ENCODE peak calls at places on chromosome 1, in five cellular contexts. Z is brain microvascular endothelial cell, H is heart left ventricle, M is OCI-LY7, X is caudate nucleus. E is an unnamed sample.

GRCh38 chr1:186050360-186050759 is 316.2 kb downstream of the HMCN1 start:
- DNase-seq in M (no peak), H (no peak), Z (peak; percentile 18), X (no peak), E (no peak)

GRCh38 chr1:71228727-71229371 is 148.0 kb upstream of the ZRANB2 start:
- DNase-seq in X (no peak), H (no peak), Z (no peak), M (no peak), E (no peak)

GRCh38 chr1:183209533-183210158 is 23.6 kb downstream of the LAMC2 start:
- DNase-seq in H (no peak), M (no peak), X (no peak), Z (peak; percentile 73), E (peak; percentile 92)

GRCh38 chr1:8257621-8258020 is 60.3 kb upstream of the SLC45A1 start:
- DNase-seq in M (no peak), Z (no peak), X (no peak), H (no peak), E (peak; percentile 36)

GRCh38 chr1:117147856-117148588 is 26.5 kb upstream of the TRIM45 start:
- DNase-seq in Z (peak; percentile 48), X (no peak), M (no peak), H (no peak), E (peak; percentile 22)

GRCh38 chr1:224329842-224330753 is at the start of gene NVL:
- DNase-seq in M (peak; percentile 93), Z (peak; percentile 79), H (peak; percentile 90), X (peak; percentile 75), E (peak; percentile 92)

GRCh38 chr1:163066168-163066567 is 3.0 kb upstream of the RGS4 start:
- DNase-seq in Z (no peak), M (no peak), X (no peak), H (no peak), E (no peak)

GRCh38 chr1:167432780-167433179 is 85.5 kb downstream of the CD247 start:
- DNase-seq in M (no peak), H (no peak), X (no peak), Z (no peak), E (no peak)

GRCh38 chr1:66309006-66309741 is 224.8 kb upstream of the SGIP1 start:
- DNase-seq in H (no peak), Z (no peak), X (no peak), M (no peak), E (no peak)
- H3K27ac ChIP-seq in H (no peak overlapping the region), Z (no peak overlapping the region), X (no peak overlapping the region), M (no peak overlapping the region), E (no peak overlapping the region)

DNA sequence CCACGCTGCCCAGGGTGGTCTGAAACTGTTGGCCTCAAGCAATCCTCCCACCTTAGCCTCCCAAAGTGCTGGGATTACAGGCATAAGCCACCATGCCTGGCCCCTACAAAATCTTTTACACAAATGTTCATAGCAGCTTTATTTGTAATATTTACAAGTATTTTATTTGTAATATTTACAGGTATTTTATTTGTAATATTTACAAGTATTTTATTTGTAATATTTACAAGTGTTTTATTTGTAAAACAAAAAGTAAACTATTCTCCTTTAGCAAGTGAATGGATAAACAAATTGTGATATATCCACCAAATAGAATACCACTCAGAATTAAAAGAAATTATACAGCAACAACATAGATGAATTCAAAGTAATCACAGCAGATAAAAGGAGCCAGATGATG is 11.4 kb upstream of the FNBP1L start:
- DNase-seq in H (no peak), M (no peak), X (no peak), Z (no peak), E (no peak)
- H3K27ac ChIP-seq in H (no peak overlapping the region), M (no peak overlapping the region), X (no peak overlapping the region), Z (no peak overlapping the region), E (no peak overlapping the region)

GRCh38 chr1:19814681-19815503 is at the start of gene RNF186:
- DNase-seq in Z (no peak), M (peak; percentile 11), H (no peak), X (no peak), E (no peak)

GRCh38 chr1:19812875-19813650 is 2.0 kb downstream of the RNF186 start:
- DNase-seq in H (no peak), Z (no peak), X (no peak), M (no peak), E (no peak)

GRCh38 chr1:19815801-19816736 is 986 bp upstream of the RNF186 start:
- DNase-seq in X (no peak), H (no peak), Z (no peak), M (peak; percentile 94), E (no peak)

GRCh38 chr1:19813651-19813960 is 1.5 kb downstream of the RNF186 start:
- DNase-seq in H (no peak), Z (no peak), M (no peak), X (no peak), E (no peak)

DNA sequence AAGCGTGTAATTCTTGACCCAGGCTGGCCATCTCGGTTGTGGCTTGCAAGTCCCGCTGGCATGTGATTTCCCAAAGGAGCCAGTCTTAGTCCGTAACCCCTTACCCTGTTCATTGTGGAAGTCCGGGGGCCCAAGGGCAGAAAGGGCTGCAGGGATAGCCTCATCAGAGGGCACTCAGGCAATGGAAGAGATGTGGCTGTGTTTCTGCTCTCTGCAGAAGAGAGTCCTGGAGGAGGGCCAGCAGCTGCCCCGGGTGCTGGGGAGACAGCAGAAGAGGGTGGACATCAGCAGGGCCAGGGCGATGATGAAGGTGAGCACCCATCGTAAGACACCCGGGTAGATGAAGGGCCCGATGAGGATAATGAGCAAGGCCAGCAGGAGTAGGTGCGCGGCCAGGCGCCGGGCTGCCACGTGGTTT is 830 bp downstream of the RNF186 start:
- DNase-seq in Z (no peak), H (no peak), X (no peak), M (no peak), E (no peak)
- H3K27ac ChIP-seq in Z (no peak overlapping the region), H (no peak overlapping the region), X (no peak overlapping the region), M (no peak overlapping the region), E (no peak overlapping the region)

GRCh38 chr1:227934476-227935313 is 13.0 kb downstream of the WNT9A start:
- DNase-seq in H (peak; percentile 28), X (no peak), Z (peak; percentile 80), M (no peak), E (peak; percentile 86)
- H3K27ac ChIP-seq in H (peak overlapping the region; percentile 26), X (no peak overlapping the region), Z (peak overlapping the region; percentile 36), M (no peak overlapping the region), E (peak overlapping the region; percentile 85)

DNA sequence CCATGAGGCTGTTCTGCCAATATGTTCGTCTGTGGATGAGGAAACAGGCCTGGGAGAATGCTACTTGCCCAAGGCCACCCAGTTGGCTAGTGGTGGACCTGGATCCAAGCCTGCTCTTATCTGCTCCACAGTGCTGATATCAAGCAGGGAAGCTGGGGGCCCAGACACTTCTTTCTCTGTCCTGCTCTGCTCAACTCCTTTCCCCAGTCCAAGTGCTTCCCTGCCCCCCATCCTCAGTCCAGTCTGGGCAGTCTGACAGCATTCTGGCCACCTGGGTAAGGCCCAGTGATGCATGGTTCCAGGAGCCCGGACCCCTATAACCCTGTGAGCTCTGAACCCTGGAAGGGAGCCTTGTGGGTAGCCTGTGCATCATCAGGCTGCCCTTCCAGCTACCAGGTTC is 4.2 kb upstream of the PAQR7 start:
- DNase-seq in H (no peak), M (no peak), X (no peak), Z (no peak), E (no peak)
- H3K27ac ChIP-seq in H (no peak overlapping the region), M (no peak overlapping the region), X (no peak overlapping the region), Z (no peak overlapping the region), E (no peak overlapping the region)

GRCh38 chr1:193019442-193020026 is 39.6 kb downstream of the UCHL5 start:
- DNase-seq in M (peak; percentile 60), H (no peak), X (no peak), Z (peak; percentile 6), E (peak; percentile 44)

GRCh38 chr1:193025218-193025617 is 33.9 kb downstream of the UCHL5 start:
- DNase-seq in H (no peak), X (no peak), M (no peak), Z (no peak), E (no peak)
- H3K27ac ChIP-seq in H (no peak overlapping the region), X (no peak overlapping the region), M (no peak overlapping the region), Z (no peak overlapping the region), E (no peak overlapping the region)

GRCh38 chr1:40710581-40711315 is 19.2 kb downstream of the NFYC start:
- DNase-seq in M (no peak), X (no peak), H (no peak), Z (no peak), E (peak; percentile 20)
- H3K27ac ChIP-seq in M (peak overlapping the region; percentile 86), X (peak overlapping the region; percentile 76), H (peak overlapping the region; percentile 91), Z (no peak overlapping the region), E (no peak overlapping the region)

DNA sequence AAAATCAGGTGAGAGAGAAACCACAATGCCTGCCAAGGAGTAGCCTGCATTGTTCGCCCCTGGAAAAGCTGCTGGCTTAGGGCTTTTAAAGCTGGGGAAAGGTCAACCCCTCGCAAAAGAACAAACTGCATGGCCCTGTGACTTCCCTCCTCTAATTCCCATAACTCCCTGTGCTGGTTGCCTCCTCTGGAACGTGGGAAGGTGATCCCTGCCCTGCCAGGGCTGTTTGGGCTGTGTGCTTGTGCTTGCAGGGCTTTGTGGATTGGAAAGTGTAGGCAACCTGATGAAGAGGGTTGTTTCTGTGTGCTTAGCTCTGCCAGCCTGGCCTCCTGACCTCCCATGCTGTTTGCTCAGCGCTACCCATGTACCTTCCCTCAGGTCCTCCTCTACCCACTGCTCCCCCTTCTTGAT is 146.8 kb downstream of the PLPP3 start:
- DNase-seq in M (no peak), Z (no peak), X (no peak), H (no peak), E (no peak)
- H3K27ac ChIP-seq in M (peak overlapping the region; percentile 45), Z (no peak overlapping the region), X (no peak overlapping the region), H (peak overlapping the region; percentile 9), E (no peak overlapping the region)

DNA sequence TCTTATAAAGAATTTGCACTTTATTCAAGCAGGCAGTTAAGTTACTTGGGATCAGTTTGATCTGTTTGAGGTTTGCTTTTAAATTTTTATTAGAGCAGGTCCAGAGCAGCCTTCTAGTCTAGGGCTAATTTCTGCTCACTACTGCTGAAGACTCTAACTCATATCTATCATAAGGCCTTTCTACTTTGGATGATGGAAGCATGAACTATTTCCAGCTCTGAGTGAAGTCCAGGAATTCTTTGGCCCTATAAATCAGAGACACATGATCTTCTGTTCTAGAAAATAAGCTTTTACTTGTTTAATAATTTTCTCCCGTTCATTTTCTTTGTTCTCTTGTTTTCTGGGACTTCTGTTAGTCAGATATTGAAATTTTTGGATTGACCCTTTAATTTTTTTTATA is 14.7 kb downstream of the NIBAN1 start:
- DNase-seq in X (no peak), Z (no peak), H (no peak), M (no peak), E (no peak)
- H3K27ac ChIP-seq in X (no peak overlapping the region), Z (no peak overlapping the region), H (peak overlapping the region; percentile 86), M (no peak overlapping the region), E (no peak overlapping the region)